ENCODE peak calls at places on chromosomes 5 and 9, in seven cellular contexts. J is neural progenitor cell, C is fibroblast of pulmonary artery, I is MM.1S, O is A549, B is cardiac muscle cell, Y is sigmoid colon. D is an unnamed sample.

GRCh38 chr5:132059696-132060500 is 557 bp upstream of the IL3 start:
- DNase-seq in B (no peak), C (no peak), J (no peak), I (no peak), Y (peak), O (no peak), D (peak)

GRCh38 chr5:134001938-134002731 is 2.6 kb downstream of the VDAC1 start:
- DNase-seq in Y (no peak), I (no peak), C (no peak), O (no peak), B (no peak), J (no peak), D (no peak)

GRCh38 chr5:6355294-6355693 is 23.1 kb downstream of the MED10 start:
- DNase-seq in B (no peak), I (no peak), O (no peak), C (no peak), J (no peak), Y (no peak), D (no peak)

GRCh38 chr9:35749515-35750255 is 598 bp downstream of the RGP1 start:
- DNase-seq in Y (no peak), O (peak), I (peak), J (peak), B (no peak), C (no peak), D (peak)

GRCh38 chr9:121369595-121370265 is at the start of gene STOM:
- DNase-seq in B (peak), I (peak), J (peak), C (peak), Y (peak), O (no peak), D (no peak)

GRCh38 chr9:124392254-124392653 is 23.0 kb downstream of the PSMB7 start:
- DNase-seq in I (no peak), Y (no peak), C (no peak), B (no peak), O (peak), J (no peak), D (no peak)

GRCh38 chr5:54323462-54323861 is 13.1 kb upstream of the ARL15 start:
- DNase-seq in B (no peak), Y (no peak), J (no peak), C (no peak), O (no peak), I (no peak), D (no peak)

GRCh38 chr5:88667187-88668141 is 215.5 kb downstream of the MEF2C start:
- DNase-seq in O (no peak), J (peak), C (no peak), B (no peak), Y (no peak), I (peak), D (no peak)

GRCh38 chr9:3879731-3880493 is 354.1 kb upstream of the RFX3 start:
- DNase-seq in Y (no peak), C (no peak), O (no peak), J (no peak), B (no peak), I (no peak), D (no peak)

GRCh38 chr9:116059466-116059865 is 94.1 kb upstream of the PAPPA start:
- DNase-seq in B (peak), J (no peak), C (peak), Y (no peak), I (no peak), O (no peak), D (no peak)

GRCh38 chr9:95511232-95511951 is 5.4 kb downstream of the PTCH1 start:
- DNase-seq in O (peak), J (peak), C (peak), I (peak), Y (peak), B (peak), D (no peak)

GRCh38 chr5:40812125-40812524 is 14.0 kb upstream of the PRKAA1 start:
- DNase-seq in B (no peak), O (no peak), I (no peak), C (no peak), Y (no peak), J (no peak), D (no peak)
- TF ChIP-seq CTCF in B (no peak), O (no peak), I (no peak), C (no peak), Y (no peak), J (no peak), D (no peak)

GRCh38 chr5:4700082-4700481 is 440.0 kb upstream of the ADAMTS16 start:
- DNase-seq in B (peak), Y (no peak), J (peak), O (peak), I (peak), C (peak), D (no peak)
- TF ChIP-seq CTCF in B (peak), Y (no peak), J (peak), O (peak), I (peak), C (peak), D (no peak)

GRCh38 chr9:26722755-26723154 is 169.8 kb downstream of the CAAP1 start:
- DNase-seq in Y (no peak), B (no peak), I (no peak), O (no peak), J (no peak), C (no peak), D (no peak)

GRCh38 chr9:26725573-26725972 is 167.0 kb downstream of the CAAP1 start:
- DNase-seq in C (no peak), B (no peak), O (no peak), I (no peak), J (no peak), Y (no peak), D (no peak)

GRCh38 chr9:26727471-26727870 is 165.1 kb downstream of the CAAP1 start:
- DNase-seq in O (no peak), Y (no peak), C (no peak), I (peak), J (no peak), B (no peak), D (no peak)

DNA sequence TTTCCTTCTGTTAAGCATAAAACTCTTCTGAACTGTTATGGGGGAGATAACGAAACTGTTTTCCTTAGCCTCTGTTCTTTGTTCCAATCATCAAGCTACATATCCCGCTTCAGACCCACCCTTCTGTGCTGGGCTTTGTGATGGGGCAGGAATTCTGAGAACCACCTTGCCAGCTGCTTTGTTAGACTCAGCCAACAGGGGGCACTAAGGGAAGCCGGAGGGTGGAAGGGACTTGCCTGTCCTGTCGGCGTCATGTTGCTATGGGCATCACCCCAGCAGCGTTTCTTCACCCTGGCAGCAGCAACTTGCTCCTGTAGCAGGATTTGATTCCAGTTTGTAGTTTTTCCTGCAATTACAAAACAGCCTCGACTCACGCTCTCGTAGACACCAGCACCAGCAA is 169.1 kb downstream of the CAAP1 start:
- DNase-seq in B (peak), I (no peak), J (peak), Y (no peak), O (peak), C (peak), D (peak)
- TF ChIP-seq CTCF in B (peak), I (peak), J (peak), Y (no peak), O (peak), C (peak), D (peak)

GRCh38 chr5:154193176-154193575 is 2.6 kb downstream of the GALNT10 start:
- DNase-seq in C (no peak), O (no peak), J (no peak), I (no peak), B (no peak), Y (peak), D (no peak)

GRCh38 chr5:154190652-154191304 is at the start of gene GALNT10:
- DNase-seq in J (peak), Y (peak), I (peak), O (peak), B (peak), C (peak), D (peak)

GRCh38 chr5:154193636-154194035 is 3.1 kb downstream of the GALNT10 start:
- DNase-seq in O (no peak), B (no peak), I (no peak), Y (no peak), J (no peak), C (no peak), D (no peak)

GRCh38 chr5:154189819-154190651 is 498 bp upstream of the GALNT10 start:
- DNase-seq in I (peak), O (peak), C (peak), J (peak), B (peak), Y (peak), D (peak)

GRCh38 chr5:154191467-154192261 is 1.1 kb downstream of the GALNT10 start:
- DNase-seq in I (no peak), O (no peak), Y (no peak), B (peak), C (peak), J (no peak), D (no peak)
- TF ChIP-seq CTCF in I (no peak), O (no peak), Y (no peak), B (no peak), C (peak), J (no peak), D (no peak)

GRCh38 chr5:149264432-149265069 is 7.1 kb upstream of the AFAP1L1 start:
- DNase-seq in C (no peak), O (no peak), Y (no peak), J (peak), B (no peak), I (peak), D (no peak)

GRCh38 chr5:149262315-149262714 is 9.3 kb upstream of the AFAP1L1 start:
- DNase-seq in O (no peak), Y (no peak), J (no peak), C (no peak), I (no peak), B (no peak), D (no peak)

GRCh38 chr5:149267241-149267973 is 4.3 kb upstream of the AFAP1L1 start:
- DNase-seq in B (no peak), C (no peak), Y (no peak), O (no peak), J (no peak), I (no peak), D (no peak)

GRCh38 chr5:149268928-149269557 is 2.6 kb upstream of the AFAP1L1 start:
- DNase-seq in C (peak), J (peak), I (peak), Y (no peak), B (peak), O (peak), D (peak)

GRCh38 chr5:149265559-149265958 is 6.1 kb upstream of the AFAP1L1 start:
- DNase-seq in C (peak), I (no peak), B (peak), O (peak), Y (no peak), J (no peak), D (no peak)
- TF ChIP-seq CTCF in C (peak), I (peak), B (peak), O (peak), Y (no peak), J (no peak), D (no peak)

GRCh38 chr9:89234636-89235035 is 56.0 kb upstream of the SHC3 start:
- DNase-seq in C (peak), Y (no peak), J (peak), O (peak), I (peak), B (peak), D (peak)
- TF ChIP-seq CTCF in C (no peak), Y (no peak), J (peak), O (peak), I (peak), B (peak), D (no peak)

GRCh38 chr5:119274767-119275130 is 81.1 kb upstream of the TNFAIP8 start:
- DNase-seq in J (no peak), O (no peak), C (peak), B (peak), Y (no peak), I (peak), D (peak)
- TF ChIP-seq CTCF in J (no peak), O (no peak), C (no peak), B (no peak), Y (no peak), I (no peak), D (no peak)

GRCh38 chr9:19298601-19299000 is 68.1 kb downstream of the DENND4C start:
- DNase-seq in O (no peak), I (no peak), Y (no peak), C (no peak), B (no peak), J (no peak), D (no peak)
- TF ChIP-seq CTCF in O (no peak), I (no peak), Y (no peak), C (no peak), B (no peak), J (no peak), D (no peak)

GRCh38 chr5:137733922-137734695 is 1.8 kb downstream of the KLHL3 start:
- DNase-seq in I (no peak), J (no peak), C (peak), B (peak), O (no peak), Y (no peak), D (no peak)

GRCh38 chr5:137734962-137735530 is 843 bp downstream of the KLHL3 start:
- DNase-seq in I (no peak), J (peak), C (peak), O (no peak), Y (peak), B (peak), D (no peak)

GRCh38 chr5:137733011-137733410 is 2.9 kb downstream of the KLHL3 start:
- DNase-seq in B (no peak), I (no peak), C (no peak), O (no peak), Y (no peak), J (peak), D (no peak)

GRCh38 chr5:137737349-137738256 is 1.7 kb upstream of the KLHL3 start:
- DNase-seq in I (no peak), Y (no peak), B (peak), J (no peak), C (peak), O (no peak), D (peak)

GRCh38 chr5:137735531-137736284 is at the start of gene KLHL3:
- DNase-seq in J (peak), Y (no peak), C (peak), B (peak), O (no peak), I (peak), D (peak)
- TF ChIP-seq CTCF in J (peak), Y (no peak), C (peak), B (no peak), O (no peak), I (peak), D (peak)